ENCODE peak calls at places on chromosomes 1 and 21, in six cellular contexts. D is CD8-positive, alpha-beta memory T cell; F is T-helper 9 cell; N is activated CD8-positive, alpha-beta memory T cell treated with anti-CD3 and anti-CD28 coated beads, Interleukin-2, amount 50 U/mL, for 48 hours; Z is COR-L47; H is stimulated activated CD8-positive, alpha-beta memory T cell treated with anti-CD3 and anti-CD28 coated beads, Interleukin-7, amount 100 ng/mL, for 1 hour. T is an unnamed sample.

GRCh38 chr1:150154143-150154542 is 4.4 kb downstream of the PLEKHO1 start:
- DNase-seq in D (no peak), F (no peak), N (no peak), Z (no peak), H (no peak), T (no peak)

GRCh38 chr1:228060458-228061190 is 21.9 kb upstream of the ARF1 start:
- DNase-seq in D (no peak), F (no peak), N (no peak), Z (no peak), H (no peak), T (no peak)

GRCh38 chr21:46298083-46298412 is 11.9 kb downstream of the YBEY start:
- DNase-seq in D (no peak), F (no peak), N (no peak), Z (no peak), H (no peak), T (no peak)

GRCh38 chr1:24362982-24363614 is 43.9 kb downstream of the GRHL3 start:
- DNase-seq in D (no peak), F (no peak), N (no peak), Z (no peak), H (no peak), T (no peak)

GRCh38 chr1:170735366-170736263 is 71.7 kb downstream of the PRRX1 start:
- DNase-seq in D (no peak), F (no peak), N (no peak), Z (no peak), H (no peak), T (no peak)

GRCh38 chr1:147600119-147601111 is 59.1 kb downstream of the BCL9 start:
- DNase-seq in D (no peak), F (no peak), N (peak), Z (no peak), H (no peak), T (no peak)

GRCh38 chr1:69055223-69055622 is 512.5 kb upstream of the LRRC7 start:
- DNase-seq in D (no peak), F (no peak), N (no peak), Z (no peak), H (no peak), T (no peak)

GRCh38 chr1:202940561-202940960 is 13.5 kb upstream of the KLHL12 start:
- DNase-seq in D (no peak), F (no peak), N (no peak), Z (no peak), H (no peak), T (no peak)

GRCh38 chr1:201740086-201740541 is 88.8 kb upstream of the IPO9 start:
- DNase-seq in D (no peak), F (no peak), N (no peak), Z (no peak), H (no peak), T (no peak)

GRCh38 chr1:226626577-226626956 is 78.0 kb downstream of the STUM start:
- DNase-seq in D (peak), F (peak), N (peak), Z (no peak), H (peak), T (peak)

GRCh38 chr1:219909476-219909875 is 18.9 kb downstream of the SLC30A10 start:
- DNase-seq in D (no peak), F (no peak), N (no peak), Z (no peak), H (no peak), T (no peak)

GRCh38 chr21:44374601-44375280 is 21.3 kb downstream of the TRPM2 start:
- DNase-seq in D (no peak), F (no peak), N (no peak), Z (no peak), H (no peak), T (no peak)

GRCh38 chr1:186655877-186656276 is 24.3 kb downstream of the PTGS2 start:
- DNase-seq in D (no peak), F (no peak), N (no peak), Z (no peak), H (no peak), T (no peak)

GRCh38 chr1:193569096-193569495 is 382.7 kb upstream of the B3GALT2 start:
- DNase-seq in D (no peak), F (no peak), N (no peak), Z (no peak), H (no peak), T (no peak)

GRCh38 chr1:71677541-71677940 is 596.7 kb upstream of the ZRANB2 start:
- DNase-seq in D (no peak), F (no peak), N (no peak), Z (no peak), H (no peak), T (no peak)

GRCh38 chr1:2951856-2952255 is 69.4 kb upstream of the ACTRT2 start:
- DNase-seq in D (no peak), F (no peak), N (no peak), Z (no peak), H (no peak), T (no peak)

GRCh38 chr1:32060914-32061313 is 11.8 kb upstream of the TMEM39B start:
- DNase-seq in D (no peak), F (no peak), N (no peak), Z (no peak), H (no peak), T (no peak)

GRCh38 chr1:190303501-190303900 is 174.2 kb downstream of the BRINP3 start:
- DNase-seq in D (no peak), F (no peak), N (no peak), Z (no peak), H (no peak), T (no peak)

GRCh38 chr1:99005537-99005942 is 879 bp upstream of the PLPPR5 start:
- DNase-seq in D (no peak), F (no peak), N (no peak), Z (no peak), H (no peak), T (no peak)

GRCh38 chr1:81710858-81711257 is 89.9 kb upstream of the ADGRL2 start:
- DNase-seq in D (no peak), F (no peak), N (no peak), Z (no peak), H (no peak), T (no peak)

GRCh38 chr1:208161005-208161404 is 83.2 kb downstream of the PLXNA2 start:
- DNase-seq in D (no peak), F (no peak), N (no peak), Z (no peak), H (no peak), T (no peak)

GRCh38 chr21:18970941-18971340 is 567.4 kb upstream of the TMPRSS15 start:
- DNase-seq in D (no peak), F (no peak), N (no peak), Z (no peak), H (no peak), T (no peak)

GRCh38 chr1:8382051-8382505 is 64.2 kb downstream of the SLC45A1 start:
- DNase-seq in D (no peak), F (no peak), N (no peak), Z (no peak), H (no peak), T (no peak)

GRCh38 chr21:33478858-33479678 is 706 bp downstream of the TMEM50B start:
- DNase-seq in D (peak), F (peak), N (peak), Z (no peak), H (no peak), T (peak)

GRCh38 chr1:43958351-43959255 is 11.2 kb upstream of the DPH2 start:
- DNase-seq in D (no peak), F (no peak), N (no peak), Z (no peak), H (no peak), T (no peak)

T was measured in GM13977.